ENCODE peak calls at places on chromosome 7, in seven cellular contexts. P is fibroblast of lung; E is RPMI7951; Z is mucosa of descending colon; F is LoVo; M is stimulated activated CD4-positive, alpha-beta T cell treated with anti-CD3 and anti-CD28 coated beads, TNF-alpha, amount 100 ng/mL, for 48 hours; X is DMS153. C is an unnamed sample.

GRCh38 chr7:110889363-110889762 is 201.6 kb upstream of the LRRN3 start:
- DNase-seq in P (no peak), E (no peak), Z (no peak), F (no peak), M (no peak), X (no peak), C (no peak)

GRCh38 chr7:71615017-71615416 is 483.1 kb downstream of the GALNT17 start:
- DNase-seq in P (no peak), E (peak), Z (no peak), F (no peak), M (no peak), X (no peak), C (no peak)

GRCh38 chr7:94395141-94396041 is 696 bp downstream of the COL1A2 start:
- DNase-seq in P (peak), E (peak), Z (no peak), F (peak), M (no peak), X (peak), C (peak)

GRCh38 chr7:73606801-73607691 is 17.3 kb downstream of the MLXIPL start:
- DNase-seq in P (peak), E (peak), Z (no peak), F (peak), M (peak), X (no peak), C (no peak)

GRCh38 chr7:121330053-121330833 is 1.4 kb downstream of the WNT16 start:
- DNase-seq in P (no peak), E (peak), Z (no peak), F (peak), M (no peak), X (no peak), C (peak)

GRCh38 chr7:50673096-50673495 is 107.9 kb upstream of the DDC start:
- DNase-seq in P (no peak), E (no peak), Z (no peak), F (no peak), M (no peak), X (no peak), C (no peak)

GRCh38 chr7:128865996-128866877 is 3.6 kb downstream of the ATP6V1F start:
- DNase-seq in P (no peak), E (no peak), Z (no peak), F (no peak), M (no peak), X (no peak), C (no peak)

GRCh38 chr7:42587826-42588225 is 324.0 kb downstream of the C7orf25 start:
- DNase-seq in P (no peak), E (no peak), Z (no peak), F (no peak), M (no peak), X (no peak), C (no peak)

GRCh38 chr7:2792856-2793487 is 51.1 kb downstream of the GNA12 start:
- DNase-seq in P (no peak), E (no peak), Z (no peak), F (no peak), M (no peak), X (no peak), C (no peak)

GRCh38 chr7:133987582-133987981 is 139.6 kb upstream of the LRGUK start:
- DNase-seq in P (no peak), E (no peak), Z (no peak), F (no peak), M (no peak), X (no peak), C (no peak)

GRCh38 chr7:42235734-42236133 is 1.3 kb downstream of the GLI3 start:
- DNase-seq in P (peak), E (peak), Z (no peak), F (no peak), M (no peak), X (no peak), C (no peak)

GRCh38 chr7:2299853-2300512 is 14.3 kb downstream of the SNX8 start:
- DNase-seq in P (no peak), E (peak), Z (no peak), F (no peak), M (no peak), X (no peak), C (no peak)

GRCh38 chr7:90211391-90212148 is at the start of gene STEAP2:
- DNase-seq in P (peak), E (peak), Z (peak), F (peak), M (peak), X (peak), C (peak)

C was measured in NCI-H774.